ENCODE peak calls at places on chromosome 1, in ten cellular contexts. R is ELF-1; B is effector CD4-positive, alpha-beta T cell; E is D341Med; Q is caudate nucleus; P is KBM-7; K is memory B cell; Y is MCF 10A; F is GM12892; O is kidney epithelial cell. X is an unnamed sample.

GRCh38 chr1:151061012-151061401 is 810 bp downstream of the MLLT11 start:
- DNase-seq in R (peak), B (no peak), E (no peak), Q (no peak), P (no peak), K (no peak), Y (no peak), F (no peak), O (no peak), X (no peak)

GRCh38 chr1:2466834-2467554 is 9.1 kb upstream of the PLCH2 start:
- DNase-seq in R (peak), B (no peak), E (peak), Q (peak), P (no peak), K (no peak), Y (no peak), F (peak), O (no peak), X (peak)

GRCh38 chr1:212514056-212514614 is 81.4 kb downstream of the NENF start:
- DNase-seq in R (peak), B (no peak), E (no peak), Q (peak), P (no peak), K (peak), Y (peak), F (no peak), O (peak), X (no peak)

GRCh38 chr1:76053021-76053420 is 21.5 kb upstream of the ST6GALNAC3 start:
- DNase-seq in R (peak), B (no peak), E (no peak), Q (no peak), P (no peak), K (no peak), Y (no peak), F (no peak), O (no peak), X (no peak)

GRCh38 chr1:200699871-200700270 is 30.2 kb upstream of the DDX59 start:
- DNase-seq in R (peak), B (no peak), E (no peak), Q (no peak), P (peak), K (no peak), Y (no peak), F (no peak), O (peak), X (no peak)

GRCh38 chr1:40386796-40387195 is 13.3 kb downstream of the SMAP2 start:
- DNase-seq in R (no peak), B (no peak), E (no peak), Q (no peak), P (no peak), K (no peak), Y (no peak), F (no peak), O (no peak), X (no peak)

GRCh38 chr1:31768407-31768806 is 4.3 kb upstream of the ADGRB2 start:
- DNase-seq in R (no peak), B (no peak), E (no peak), Q (no peak), P (no peak), K (no peak), Y (no peak), F (no peak), O (no peak), X (no peak)

GRCh38 chr1:169094897-169095569 is 11.5 kb upstream of the ATP1B1 start:
- DNase-seq in R (no peak), B (no peak), E (no peak), Q (no peak), P (no peak), K (no peak), Y (no peak), F (no peak), O (no peak), X (no peak)